ENCODE peak calls at places on chromosome 19, in four cellular contexts. C is left ventricle myocardium inferior; K is effector memory CD4-positive, alpha-beta T cell; R is neuronal stem cell. U is an unnamed sample.

GRCh38 chr19:3898426-3898825 is 17.9 kb downstream of the ATCAY start:
- DNase-seq in C (no peak), K (no peak), R (no peak), U (no peak)

GRCh38 chr19:34982275-34982674 is 17.8 kb upstream of the GRAMD1A start:
- DNase-seq in C (no peak), K (no peak), R (no peak), U (no peak)

GRCh38 chr19:34345934-34346333 is 19.1 kb upstream of the GPI start:
- DNase-seq in C (peak), K (peak), R (no peak), U (peak)

GRCh38 chr19:31139871-31140505 is 209.2 kb downstream of the TSHZ3 start:
- DNase-seq in C (no peak), K (no peak), R (no peak), U (no peak)

GRCh38 chr19:35911173-35911572 is 3.1 kb upstream of the TYROBP start:
- DNase-seq in C (no peak), K (no peak), R (no peak), U (no peak)

GRCh38 chr19:54178581-54179261 is 5.8 kb upstream of the TMC4 start:
- DNase-seq in C (no peak), K (no peak), R (no peak), U (no peak)

GRCh38 chr19:54147676-54148075 is 10.1 kb downstream of the CNOT3 start:
- DNase-seq in C (peak), K (no peak), R (no peak), U (no peak)

GRCh38 chr19:6693681-6694080 is 23.7 kb upstream of the TNFSF14 start:
- DNase-seq in C (no peak), K (no peak), R (no peak), U (no peak)

GRCh38 chr19:4067396-4068057 is 828 bp upstream of the ZBTB7A start:
- DNase-seq in C (no peak), K (no peak), R (no peak), U (no peak)

GRCh38 chr19:48490980-48491792 is 20.4 kb downstream of the LMTK3 start:
- DNase-seq in C (no peak), K (peak), R (no peak), U (no peak)

GRCh38 chr19:14168259-14168972 is 32.0 kb upstream of the ASF1B start:
- DNase-seq in C (no peak), K (no peak), R (no peak), U (no peak)

GRCh38 chr19:37114001-37114400 is 35.8 kb downstream of the ZNF420 start:
- DNase-seq in C (no peak), K (no peak), R (no peak), U (no peak)

GRCh38 chr19:3683405-3683865 is 16.8 kb downstream of the PIP5K1C start:
- DNase-seq in C (peak), K (no peak), R (no peak), U (no peak)

GRCh38 chr19:4015705-4016402 is 8.3 kb downstream of the PIAS4 start:
- DNase-seq in C (peak), K (no peak), R (no peak), U (no peak)

GRCh38 chr19:51931921-51932320 is 4.6 kb downstream of the ZNF613 start:
- DNase-seq in C (no peak), K (no peak), R (no peak), U (no peak)

GRCh38 chr19:1256646-1257474 is 8.5 kb downstream of the MIDN start:
- DNase-seq in C (no peak), K (no peak), R (no peak), U (no peak)

GRCh38 chr19:55319786-55320185 is 5.4 kb downstream of the TMEM150B start:
- DNase-seq in C (peak), K (no peak), R (peak), U (no peak)

GRCh38 chr19:45027371-45027770 is 11.5 kb upstream of the CLASRP start:
- DNase-seq in C (no peak), K (no peak), R (no peak), U (no peak)

DNA sequence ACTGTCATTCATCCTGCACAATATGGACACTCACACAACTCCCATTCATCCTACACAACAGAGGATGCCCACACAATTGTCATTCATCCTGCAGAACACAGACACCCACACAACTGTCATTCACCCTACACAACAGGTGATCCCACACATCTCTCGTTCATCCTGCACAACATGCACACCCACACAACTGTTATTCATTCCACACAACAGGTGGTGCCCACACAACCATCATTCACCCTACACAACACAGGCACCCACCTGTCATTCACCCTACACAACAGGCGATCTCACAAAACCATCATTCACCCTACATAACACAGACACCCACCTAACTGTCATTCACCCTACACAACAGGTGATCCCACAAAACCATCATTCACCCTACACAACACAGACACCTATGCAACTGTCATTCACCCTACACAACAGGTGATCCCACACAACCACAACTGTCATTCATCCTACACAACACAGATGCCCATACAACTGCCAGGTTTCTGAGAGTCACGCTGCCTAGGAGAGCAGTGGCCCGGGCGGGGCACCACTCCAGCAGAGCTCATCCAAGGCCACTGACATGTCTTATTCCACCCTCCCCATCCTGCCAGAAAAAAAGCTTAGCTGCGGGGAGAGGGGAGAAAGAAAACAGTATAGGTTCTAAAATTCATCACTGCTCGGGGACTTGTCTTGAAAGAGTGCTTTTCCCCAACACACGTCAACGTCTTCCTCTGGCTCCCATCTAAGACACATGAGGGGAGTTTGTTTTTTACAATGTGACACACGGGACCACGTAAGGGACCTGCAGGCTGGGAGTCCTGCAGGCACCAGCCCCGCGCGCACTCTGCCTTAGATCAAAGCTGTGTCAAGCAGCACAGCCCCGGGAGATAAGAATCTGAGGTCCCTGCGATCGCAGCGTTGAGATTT is 44.0 kb downstream of the KLF2 start:
- DNase-seq in C (no peak), K (peak), R (no peak), U (no peak)
- H3K27ac ChIP-seq in C (no peak), K (peak), R (no peak), U (no peak)

GRCh38 chr19:57192064-57192395 is 730 bp downstream of the ZNF264 start:
- DNase-seq in C (no peak), K (no peak), R (no peak), U (no peak)
- H3K27ac ChIP-seq in C (peak), K (peak), R (no peak), U (no peak)

GRCh38 chr19:18419195-18419698 is at the start of gene SSBP4:
- DNase-seq in C (peak), K (peak), R (peak), U (no peak)

GRCh38 chr19:18416778-18417249 is 2.4 kb upstream of the SSBP4 start:
- DNase-seq in C (peak), K (peak), R (peak), U (no peak)

GRCh38 chr19:18417250-18418033 is 1.8 kb upstream of the SSBP4 start:
- DNase-seq in C (peak), K (no peak), R (peak), U (no peak)

GRCh38 chr19:18418725-18419194 is 438 bp upstream of the SSBP4 start:
- DNase-seq in C (no peak), K (peak), R (no peak), U (no peak)

DNA sequence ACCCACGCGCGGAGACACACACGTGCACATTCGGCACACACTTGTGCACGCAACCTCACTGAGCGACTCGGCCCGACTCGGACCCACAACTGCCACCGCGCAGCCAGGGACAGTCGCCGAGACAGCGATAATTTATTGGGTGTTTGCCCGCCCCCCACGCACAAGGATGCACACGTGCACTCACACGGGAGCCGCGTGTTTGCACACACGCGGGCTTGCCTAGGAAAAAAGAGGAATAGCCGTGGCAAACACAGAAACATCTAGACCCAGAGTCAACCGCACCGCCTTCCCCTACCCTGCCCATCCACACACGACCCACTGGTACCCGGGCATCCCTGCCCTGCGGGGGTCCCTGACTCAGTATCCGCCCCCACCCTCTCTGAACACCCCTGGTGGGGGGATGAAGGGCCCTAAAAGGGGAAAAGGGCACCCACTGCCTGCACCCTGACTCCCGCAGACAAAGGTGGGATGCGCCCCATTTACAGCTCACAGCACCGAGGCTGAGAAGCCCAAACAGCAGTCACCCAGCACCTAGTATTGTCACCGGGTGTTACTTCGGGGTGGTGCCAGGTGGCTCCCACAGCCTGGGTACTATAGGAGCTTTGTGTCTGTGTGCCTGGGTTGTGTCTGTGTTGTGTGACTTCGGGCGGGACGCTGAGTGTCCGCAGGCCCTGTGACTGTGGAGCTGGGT is 1.0 kb upstream of the SSBP4 start:
- DNase-seq in C (no peak), K (no peak), R (no peak), U (no peak)
- H3K27ac ChIP-seq in C (peak), K (peak), R (no peak), U (no peak)

DNA sequence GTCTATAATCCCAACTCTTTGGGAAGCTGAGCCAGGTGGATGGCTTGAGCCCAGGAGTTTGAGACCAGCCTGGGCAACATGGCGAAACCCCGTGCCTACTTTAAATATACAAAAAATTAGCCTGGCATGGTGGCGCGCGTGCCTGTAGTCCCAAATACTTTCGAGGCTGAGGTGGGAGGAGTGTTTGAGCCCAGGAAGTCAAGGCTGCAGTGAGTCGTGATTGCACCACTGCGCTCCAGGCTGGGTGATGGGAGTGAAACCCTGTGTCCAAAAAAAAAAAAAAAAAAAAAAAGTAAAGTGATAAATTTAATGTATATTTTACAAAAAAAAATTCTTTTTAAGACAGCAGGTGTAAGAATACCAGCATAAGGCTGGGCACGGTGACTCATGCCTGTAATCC is 17.6 kb downstream of the TMEM38A start:
- DNase-seq in C (no peak), K (no peak), R (no peak), U (no peak)
- H3K27ac ChIP-seq in C (no peak), K (no peak), R (no peak), U (no peak)

GRCh38 chr19:13134626-13135025 is 15.5 kb downstream of the STX10 start:
- DNase-seq in C (no peak), K (no peak), R (no peak), U (no peak)
- H3K27ac ChIP-seq in C (peak), K (no peak), R (no peak), U (no peak)

GRCh38 chr19:40530091-40530901 is 46.4 kb upstream of the SHKBP1 start:
- DNase-seq in C (no peak), K (no peak), R (peak), U (no peak)
- H3K27ac ChIP-seq in C (no peak), K (no peak), R (no peak), U (no peak)

U was measured in iPS DF 6.9.